ENCODE peak calls at places on chromosomes 13 and 19, in eight cellular contexts. One of them, this sample, is unnamed.
A peak's percentile ranks its signal among the peaks of the same experiment; 100 is the strongest.

GRCh38 chr19:3049089-3049488 is 13.2 kb downstream of the TLE5 start:
- DNase-seq in NCI-H2171 treated with DMSO at 0.1 percent for 48 hours: no peak
- DNase-seq in GF-D8: no peak
- DNase-seq in AG10803: no peak
- DNase-seq in hepatocyte: no peak
- DNase-seq in mesothelial cell of epicardium: no peak
- DNase-seq in skeletal muscle cell: no peak
- DNase-seq in NCI-H1105: no peak
- DNase-seq in this sample: no peak

GRCh38 chr13:114079601-114080536 is 52.6 kb downstream of the RASA3 start:
- DNase-seq in NCI-H2171 treated with DMSO at 0.1 percent for 48 hours: no peak
- DNase-seq in GF-D8: no peak
- DNase-seq in AG10803: no peak
- DNase-seq in hepatocyte: no peak
- DNase-seq in mesothelial cell of epicardium: no peak
- DNase-seq in skeletal muscle cell: no peak
- DNase-seq in NCI-H1105: no peak
- DNase-seq in this sample: no peak

GRCh38 chr19:18650468-18651001 is 13.7 kb downstream of the KLHL26 start:
- DNase-seq in NCI-H2171 treated with DMSO at 0.1 percent for 48 hours: no peak
- DNase-seq in GF-D8: no peak
- DNase-seq in AG10803: peak; percentile 70
- DNase-seq in hepatocyte: no peak
- DNase-seq in mesothelial cell of epicardium: no peak
- DNase-seq in skeletal muscle cell: no peak
- DNase-seq in NCI-H1105: no peak
- DNase-seq in this sample: no peak

GRCh38 chr13:110001622-110002275 is 215.4 kb upstream of the IRS2 start:
- DNase-seq in NCI-H2171 treated with DMSO at 0.1 percent for 48 hours: no peak
- DNase-seq in GF-D8: no peak
- DNase-seq in AG10803: peak; percentile 48
- DNase-seq in hepatocyte: no peak
- DNase-seq in mesothelial cell of epicardium: no peak
- DNase-seq in skeletal muscle cell: peak; percentile 39
- DNase-seq in NCI-H1105: no peak
- DNase-seq in this sample: no peak

GRCh38 chr13:70189981-70190380 is 81.7 kb upstream of the KLHL1 start:
- DNase-seq in NCI-H2171 treated with DMSO at 0.1 percent for 48 hours: peak; percentile 74
- DNase-seq in GF-D8: no peak
- DNase-seq in AG10803: no peak
- DNase-seq in hepatocyte: no peak
- DNase-seq in mesothelial cell of epicardium: no peak
- DNase-seq in skeletal muscle cell: no peak
- DNase-seq in NCI-H1105: peak; percentile 36
- DNase-seq in this sample: no peak

GRCh38 chr19:12194827-12195500 is 32.1 kb downstream of the ZNF136 start:
- DNase-seq in NCI-H2171 treated with DMSO at 0.1 percent for 48 hours: peak; percentile 56
- DNase-seq in GF-D8: no peak
- DNase-seq in AG10803: peak; percentile 26
- DNase-seq in hepatocyte: no peak
- DNase-seq in mesothelial cell of epicardium: peak; percentile 40
- DNase-seq in skeletal muscle cell: peak; percentile 8
- DNase-seq in NCI-H1105: no peak
- DNase-seq in this sample: no peak

GRCh38 chr19:34172661-34173144 is 399 bp downstream of the LSM14A start:
- DNase-seq in NCI-H2171 treated with DMSO at 0.1 percent for 48 hours: no peak
- DNase-seq in GF-D8: no peak
- DNase-seq in AG10803: no peak
- DNase-seq in hepatocyte: peak; percentile 50
- DNase-seq in mesothelial cell of epicardium: peak; percentile 61
- DNase-seq in skeletal muscle cell: no peak
- DNase-seq in NCI-H1105: no peak
- DNase-seq in this sample: no peak

GRCh38 chr19:30778961-30779690 is 406.9 kb downstream of the ZNF536 start:
- DNase-seq in NCI-H2171 treated with DMSO at 0.1 percent for 48 hours: no peak
- DNase-seq in GF-D8: no peak
- DNase-seq in AG10803: no peak
- DNase-seq in hepatocyte: no peak
- DNase-seq in mesothelial cell of epicardium: no peak
- DNase-seq in skeletal muscle cell: no peak
- DNase-seq in NCI-H1105: no peak
- DNase-seq in this sample: no peak

GRCh38 chr19:48415395-48415794 is 21.9 kb downstream of the GRIN2D start:
- DNase-seq in NCI-H2171 treated with DMSO at 0.1 percent for 48 hours: no peak
- DNase-seq in GF-D8: no peak
- DNase-seq in AG10803: peak; percentile 53
- DNase-seq in hepatocyte: peak; percentile 84
- DNase-seq in mesothelial cell of epicardium: no peak
- DNase-seq in skeletal muscle cell: no peak
- DNase-seq in NCI-H1105: no peak
- DNase-seq in this sample: no peak

GRCh38 chr19:42135836-42136235 is 3.6 kb upstream of the POU2F2 start:
- DNase-seq in NCI-H2171 treated with DMSO at 0.1 percent for 48 hours: no peak
- DNase-seq in GF-D8: no peak
- DNase-seq in AG10803: no peak
- DNase-seq in hepatocyte: no peak
- DNase-seq in mesothelial cell of epicardium: no peak
- DNase-seq in skeletal muscle cell: no peak
- DNase-seq in NCI-H1105: no peak
- DNase-seq in this sample: no peak

GRCh38 chr19:47769534-47769933 is 9.0 kb upstream of the SELENOW start:
- DNase-seq in NCI-H2171 treated with DMSO at 0.1 percent for 48 hours: no peak
- DNase-seq in GF-D8: no peak
- DNase-seq in AG10803: no peak
- DNase-seq in hepatocyte: no peak
- DNase-seq in mesothelial cell of epicardium: no peak
- DNase-seq in skeletal muscle cell: no peak
- DNase-seq in NCI-H1105: no peak
- DNase-seq in this sample: no peak

GRCh38 chr19:3507371-3508120 is 1.4 kb downstream of the FZR1 start:
- DNase-seq in NCI-H2171 treated with DMSO at 0.1 percent for 48 hours: no peak
- DNase-seq in GF-D8: no peak
- DNase-seq in AG10803: no peak
- DNase-seq in hepatocyte: peak; percentile 79
- DNase-seq in mesothelial cell of epicardium: peak; percentile 48
- DNase-seq in skeletal muscle cell: no peak
- DNase-seq in NCI-H1105: no peak
- DNase-seq in this sample: no peak

GRCh38 chr13:92592757-92593156 is 633.9 kb upstream of the GPC6 start:
- DNase-seq in NCI-H2171 treated with DMSO at 0.1 percent for 48 hours: no peak
- DNase-seq in GF-D8: no peak
- DNase-seq in AG10803: no peak
- DNase-seq in hepatocyte: no peak
- DNase-seq in mesothelial cell of epicardium: no peak
- DNase-seq in skeletal muscle cell: no peak
- DNase-seq in NCI-H1105: no peak
- DNase-seq in this sample: no peak

GRCh38 chr13:34749046-34749445 is 193.0 kb upstream of the NBEA start:
- DNase-seq in NCI-H2171 treated with DMSO at 0.1 percent for 48 hours: no peak
- DNase-seq in GF-D8: no peak
- DNase-seq in AG10803: no peak
- DNase-seq in hepatocyte: no peak
- DNase-seq in mesothelial cell of epicardium: no peak
- DNase-seq in skeletal muscle cell: no peak
- DNase-seq in NCI-H1105: no peak
- DNase-seq in this sample: no peak

GRCh38 chr19:23002690-23003422 is at the start of gene ZNF728:
- DNase-seq in NCI-H2171 treated with DMSO at 0.1 percent for 48 hours: no peak
- DNase-seq in GF-D8: no peak
- DNase-seq in AG10803: no peak
- DNase-seq in hepatocyte: no peak
- DNase-seq in mesothelial cell of epicardium: no peak
- DNase-seq in skeletal muscle cell: no peak
- DNase-seq in NCI-H1105: no peak
- DNase-seq in this sample: no peak

GRCh38 chr19:4443966-4444764 is 13.4 kb downstream of the UBXN6 start:
- DNase-seq in NCI-H2171 treated with DMSO at 0.1 percent for 48 hours: no peak
- DNase-seq in GF-D8: no peak
- DNase-seq in AG10803: no peak
- DNase-seq in hepatocyte: no peak
- DNase-seq in mesothelial cell of epicardium: no peak
- DNase-seq in skeletal muscle cell: no peak
- DNase-seq in NCI-H1105: no peak
- DNase-seq in this sample: no peak

GRCh38 chr19:6232567-6232966 is 47.2 kb downstream of the MLLT1 start:
- DNase-seq in NCI-H2171 treated with DMSO at 0.1 percent for 48 hours: no peak
- DNase-seq in GF-D8: no peak
- DNase-seq in AG10803: peak; percentile 98
- DNase-seq in hepatocyte: no peak
- DNase-seq in mesothelial cell of epicardium: no peak
- DNase-seq in skeletal muscle cell: peak; percentile 71
- DNase-seq in NCI-H1105: no peak
- DNase-seq in this sample: no peak

GRCh38 chr19:9431475-9431874 is 3.9 kb downstream of the ZNF266 start:
- DNase-seq in NCI-H2171 treated with DMSO at 0.1 percent for 48 hours: no peak
- DNase-seq in GF-D8: no peak
- DNase-seq in AG10803: no peak
- DNase-seq in hepatocyte: peak; percentile 19
- DNase-seq in mesothelial cell of epicardium: no peak
- DNase-seq in skeletal muscle cell: no peak
- DNase-seq in NCI-H1105: no peak
- DNase-seq in this sample: peak; percentile 12

GRCh38 chr13:109215377-109215776 is 571.0 kb downstream of the IRS2 start:
- DNase-seq in NCI-H2171 treated with DMSO at 0.1 percent for 48 hours: no peak
- DNase-seq in GF-D8: no peak
- DNase-seq in AG10803: no peak
- DNase-seq in hepatocyte: no peak
- DNase-seq in mesothelial cell of epicardium: no peak
- DNase-seq in skeletal muscle cell: no peak
- DNase-seq in NCI-H1105: no peak
- DNase-seq in this sample: no peak

GRCh38 chr19:19595171-19595701 is 23.3 kb downstream of the PBX4 start:
- DNase-seq in NCI-H2171 treated with DMSO at 0.1 percent for 48 hours: peak; percentile 33
- DNase-seq in GF-D8: no peak
- DNase-seq in AG10803: peak; percentile 52
- DNase-seq in hepatocyte: no peak
- DNase-seq in mesothelial cell of epicardium: no peak
- DNase-seq in skeletal muscle cell: no peak
- DNase-seq in NCI-H1105: no peak
- DNase-seq in this sample: no peak

GRCh38 chr19:19053508-19054314 is 10.1 kb upstream of the SLC25A42 start:
- DNase-seq in NCI-H2171 treated with DMSO at 0.1 percent for 48 hours: no peak
- DNase-seq in GF-D8: no peak
- DNase-seq in AG10803: peak; percentile 47
- DNase-seq in hepatocyte: peak; percentile 78
- DNase-seq in mesothelial cell of epicardium: peak; percentile 69
- DNase-seq in skeletal muscle cell: no peak
- DNase-seq in NCI-H1105: peak; percentile 3
- DNase-seq in this sample: no peak

GRCh38 chr13:94311893-94312292 is 167.6 kb downstream of the DCT start:
- DNase-seq in NCI-H2171 treated with DMSO at 0.1 percent for 48 hours: no peak
- DNase-seq in GF-D8: no peak
- DNase-seq in AG10803: no peak
- DNase-seq in hepatocyte: no peak
- DNase-seq in mesothelial cell of epicardium: no peak
- DNase-seq in skeletal muscle cell: no peak
- DNase-seq in NCI-H1105: no peak
- DNase-seq in this sample: no peak

GRCh38 chr19:2432131-2432848 is 4.9 kb upstream of the TIMM13 start:
- DNase-seq in NCI-H2171 treated with DMSO at 0.1 percent for 48 hours: no peak
- DNase-seq in GF-D8: no peak
- DNase-seq in AG10803: no peak
- DNase-seq in hepatocyte: no peak
- DNase-seq in mesothelial cell of epicardium: no peak
- DNase-seq in skeletal muscle cell: no peak
- DNase-seq in NCI-H1105: no peak
- DNase-seq in this sample: no peak

GRCh38 chr19:18924684-18925213 is 5.2 kb downstream of the DDX49 start:
- DNase-seq in NCI-H2171 treated with DMSO at 0.1 percent for 48 hours: no peak
- DNase-seq in GF-D8: no peak
- DNase-seq in AG10803: no peak
- DNase-seq in hepatocyte: no peak
- DNase-seq in mesothelial cell of epicardium: no peak
- DNase-seq in skeletal muscle cell: no peak
- DNase-seq in NCI-H1105: no peak
- DNase-seq in this sample: no peak

GRCh38 chr13:48862572-48862971 is 113.1 kb upstream of the FNDC3A start:
- DNase-seq in NCI-H2171 treated with DMSO at 0.1 percent for 48 hours: no peak
- DNase-seq in GF-D8: peak; percentile 98
- DNase-seq in AG10803: no peak
- DNase-seq in hepatocyte: no peak
- DNase-seq in mesothelial cell of epicardium: no peak
- DNase-seq in skeletal muscle cell: no peak
- DNase-seq in NCI-H1105: no peak
- DNase-seq in this sample: no peak

GRCh38 chr13:20182231-20182846 is 10.4 kb downstream of the GJB2 start:
- DNase-seq in NCI-H2171 treated with DMSO at 0.1 percent for 48 hours: peak; percentile 44
- DNase-seq in GF-D8: peak; percentile 52
- DNase-seq in AG10803: peak; percentile 72
- DNase-seq in hepatocyte: peak; percentile 86
- DNase-seq in mesothelial cell of epicardium: no peak
- DNase-seq in skeletal muscle cell: peak; percentile 48
- DNase-seq in NCI-H1105: peak; percentile 43
- DNase-seq in this sample: peak; percentile 50

GRCh38 chr13:112445411-112446271 is 69.5 kb downstream of the SPACA7 start:
- DNase-seq in NCI-H2171 treated with DMSO at 0.1 percent for 48 hours: no peak
- DNase-seq in GF-D8: no peak
- DNase-seq in AG10803: no peak
- DNase-seq in hepatocyte: no peak
- DNase-seq in mesothelial cell of epicardium: no peak
- DNase-seq in skeletal muscle cell: no peak
- DNase-seq in NCI-H1105: no peak
- DNase-seq in this sample: no peak

GRCh38 chr19:11482384-11483050 is 1.7 kb upstream of the ELAVL3 start:
- DNase-seq in NCI-H2171 treated with DMSO at 0.1 percent for 48 hours: peak; percentile 84
- DNase-seq in GF-D8: peak; percentile 71
- DNase-seq in AG10803: peak; percentile 71
- DNase-seq in hepatocyte: peak; percentile 88
- DNase-seq in mesothelial cell of epicardium: peak; percentile 76
- DNase-seq in skeletal muscle cell: peak; percentile 18
- DNase-seq in NCI-H1105: peak; percentile 87
- DNase-seq in this sample: no peak

GRCh38 chr13:51583875-51584730 is at the start of gene WDFY2:
- DNase-seq in NCI-H2171 treated with DMSO at 0.1 percent for 48 hours: peak; percentile 100
- DNase-seq in GF-D8: peak; percentile 100
- DNase-seq in AG10803: peak; percentile 100
- DNase-seq in hepatocyte: peak; percentile 100
- DNase-seq in mesothelial cell of epicardium: peak; percentile 100
- DNase-seq in skeletal muscle cell: peak; percentile 100
- DNase-seq in NCI-H1105: peak; percentile 96
- DNase-seq in this sample: peak; percentile 96